ENCODE peak calls at places on chromosomes 3 and 15, in seven cellular contexts. One of them, this sample, is unnamed.

GRCh38 chr3:126205717-126206655 is 25.6 kb upstream of the ALDH1L1 start:
- DNase-seq in fibroblast of lung: no peak
- DNase-seq in mesendoderm: no peak
- DNase-seq in mucosa of descending colon: no peak
- DNase-seq in left lung: no peak
- DNase-seq in pancreas: no peak
- DNase-seq in MM.1S: no peak
- DNase-seq in this sample: no peak

GRCh38 chr3:191399918-191400317 is 61.0 kb upstream of the PYDC2 start:
- DNase-seq in MM.1S: no peak
- DNase-seq in fibroblast of lung: no peak
- DNase-seq in left lung: no peak
- DNase-seq in pancreas: no peak
- DNase-seq in mucosa of descending colon: no peak
- DNase-seq in mesendoderm: no peak
- DNase-seq in this sample: no peak

GRCh38 chr15:25435474-25436243 is 3.2 kb downstream of the UBE3A start:
- DNase-seq in left lung: no peak
- DNase-seq in mucosa of descending colon: no peak
- DNase-seq in MM.1S: no peak
- DNase-seq in mesendoderm: no peak
- DNase-seq in pancreas: no peak
- DNase-seq in fibroblast of lung: peak
- DNase-seq in this sample: no peak

GRCh38 chr15:48360841-48361240 is 29.6 kb downstream of the DUT start:
- DNase-seq in mucosa of descending colon: no peak
- DNase-seq in pancreas: no peak
- DNase-seq in left lung: no peak
- DNase-seq in fibroblast of lung: no peak
- DNase-seq in mesendoderm: peak
- DNase-seq in MM.1S: no peak
- DNase-seq in this sample: no peak

GRCh38 chr15:70947369-70948335 is 55.0 kb downstream of the LRRC49 start:
- DNase-seq in pancreas: no peak
- DNase-seq in mesendoderm: no peak
- DNase-seq in fibroblast of lung: no peak
- DNase-seq in MM.1S: no peak
- DNase-seq in left lung: no peak
- DNase-seq in mucosa of descending colon: no peak
- DNase-seq in this sample: no peak

GRCh38 chr3:82509106-82509842 is 747.8 kb upstream of the GBE1 start:
- DNase-seq in mesendoderm: no peak
- DNase-seq in fibroblast of lung: no peak
- DNase-seq in pancreas: no peak
- DNase-seq in mucosa of descending colon: no peak
- DNase-seq in left lung: no peak
- DNase-seq in MM.1S: no peak
- DNase-seq in this sample: no peak

GRCh38 chr3:5136619-5137429 is 14.7 kb downstream of the ARL8B start:
- DNase-seq in mesendoderm: peak
- DNase-seq in MM.1S: peak
- DNase-seq in left lung: no peak
- DNase-seq in fibroblast of lung: peak
- DNase-seq in pancreas: no peak
- DNase-seq in mucosa of descending colon: no peak
- DNase-seq in this sample: peak

GRCh38 chr15:32979710-32980109 is 214.8 kb downstream of the FMN1 start:
- DNase-seq in fibroblast of lung: peak
- DNase-seq in mesendoderm: no peak
- DNase-seq in mucosa of descending colon: no peak
- DNase-seq in pancreas: no peak
- DNase-seq in left lung: no peak
- DNase-seq in MM.1S: no peak
- DNase-seq in this sample: no peak

GRCh38 chr3:114557791-114558190 is 264.0 kb downstream of the TIGIT start:
- DNase-seq in mesendoderm: no peak
- DNase-seq in left lung: no peak
- DNase-seq in mucosa of descending colon: no peak
- DNase-seq in MM.1S: no peak
- DNase-seq in fibroblast of lung: peak
- DNase-seq in pancreas: no peak
- DNase-seq in this sample: no peak

GRCh38 chr3:23806322-23807160 is 786 bp downstream of the UBE2E1 start:
- DNase-seq in mesendoderm: no peak
- DNase-seq in pancreas: peak
- DNase-seq in MM.1S: no peak
- DNase-seq in fibroblast of lung: peak
- DNase-seq in mucosa of descending colon: peak
- DNase-seq in left lung: peak
- DNase-seq in this sample: no peak

GRCh38 chr15:67820992-67821783 is 4.1 kb upstream of the SKOR1 start:
- DNase-seq in mesendoderm: peak
- DNase-seq in mucosa of descending colon: peak
- DNase-seq in fibroblast of lung: peak
- DNase-seq in MM.1S: no peak
- DNase-seq in left lung: no peak
- DNase-seq in pancreas: no peak
- DNase-seq in this sample: no peak

GRCh38 chr3:64345351-64345750 is 120.1 kb upstream of the PRICKLE2 start:
- DNase-seq in pancreas: no peak
- DNase-seq in MM.1S: no peak
- DNase-seq in mesendoderm: no peak
- DNase-seq in left lung: no peak
- DNase-seq in mucosa of descending colon: no peak
- DNase-seq in fibroblast of lung: peak
- DNase-seq in this sample: no peak

GRCh38 chr15:76328962-76329361 is 7.6 kb upstream of the ISL2 start:
- DNase-seq in fibroblast of lung: no peak
- DNase-seq in pancreas: no peak
- DNase-seq in MM.1S: no peak
- DNase-seq in mucosa of descending colon: no peak
- DNase-seq in mesendoderm: no peak
- DNase-seq in left lung: no peak
- DNase-seq in this sample: no peak

GRCh38 chr3:89889386-89889785 is 782.0 kb downstream of the EPHA3 start:
- DNase-seq in fibroblast of lung: no peak
- DNase-seq in mucosa of descending colon: no peak
- DNase-seq in MM.1S: no peak
- DNase-seq in pancreas: no peak
- DNase-seq in left lung: no peak
- DNase-seq in mesendoderm: peak
- DNase-seq in this sample: no peak

GRCh38 chr15:45795487-45796069 is 160.7 kb downstream of the SQOR start:
- DNase-seq in mesendoderm: peak
- DNase-seq in MM.1S: peak
- DNase-seq in fibroblast of lung: peak
- DNase-seq in mucosa of descending colon: no peak
- DNase-seq in pancreas: peak
- DNase-seq in left lung: no peak
- DNase-seq in this sample: peak

GRCh38 chr3:69085543-69086132 is 901 bp downstream of the ARL6IP5 start:
- DNase-seq in mesendoderm: no peak
- DNase-seq in left lung: no peak
- DNase-seq in mucosa of descending colon: peak
- DNase-seq in fibroblast of lung: peak
- DNase-seq in pancreas: peak
- DNase-seq in MM.1S: peak
- DNase-seq in this sample: no peak

GRCh38 chr15:74259324-74259712 is 23.2 kb downstream of the CCDC33 start:
- DNase-seq in pancreas: no peak
- DNase-seq in mucosa of descending colon: no peak
- DNase-seq in left lung: no peak
- DNase-seq in mesendoderm: no peak
- DNase-seq in MM.1S: no peak
- DNase-seq in fibroblast of lung: no peak
- DNase-seq in this sample: no peak

GRCh38 chr3:38137615-38138346 is 680 bp upstream of the MYD88 start:
- DNase-seq in MM.1S: peak
- DNase-seq in left lung: peak
- DNase-seq in pancreas: no peak
- DNase-seq in fibroblast of lung: no peak
- DNase-seq in mucosa of descending colon: peak
- DNase-seq in mesendoderm: peak
- DNase-seq in this sample: no peak

GRCh38 chr15:75347222-75348033 is 589 bp downstream of the NEIL1 start:
- DNase-seq in MM.1S: peak
- DNase-seq in mesendoderm: peak
- DNase-seq in pancreas: peak
- DNase-seq in mucosa of descending colon: peak
- DNase-seq in left lung: peak
- DNase-seq in fibroblast of lung: peak
- DNase-seq in this sample: peak

GRCh38 chr15:81265256-81265943 is 58.5 kb downstream of the STARD5 start:
- DNase-seq in mesendoderm: no peak
- DNase-seq in left lung: no peak
- DNase-seq in MM.1S: peak
- DNase-seq in pancreas: no peak
- DNase-seq in mucosa of descending colon: no peak
- DNase-seq in fibroblast of lung: no peak
- DNase-seq in this sample: no peak

GRCh38 chr15:81263477-81263876 is 60.5 kb downstream of the STARD5 start:
- DNase-seq in pancreas: no peak
- DNase-seq in left lung: no peak
- DNase-seq in MM.1S: no peak
- DNase-seq in mucosa of descending colon: no peak
- DNase-seq in mesendoderm: no peak
- DNase-seq in fibroblast of lung: no peak
- DNase-seq in this sample: no peak

GRCh38 chr15:81265944-81266775 is 57.8 kb downstream of the STARD5 start:
- DNase-seq in left lung: peak
- DNase-seq in MM.1S: peak
- DNase-seq in mucosa of descending colon: peak
- DNase-seq in mesendoderm: peak
- DNase-seq in fibroblast of lung: peak
- DNase-seq in pancreas: peak
- DNase-seq in this sample: peak

GRCh38 chr15:81261172-81261808 is 62.7 kb downstream of the STARD5 start:
- DNase-seq in left lung: no peak
- DNase-seq in mucosa of descending colon: no peak
- DNase-seq in fibroblast of lung: no peak
- DNase-seq in pancreas: no peak
- DNase-seq in mesendoderm: no peak
- DNase-seq in MM.1S: no peak
- DNase-seq in this sample: no peak

DNA sequence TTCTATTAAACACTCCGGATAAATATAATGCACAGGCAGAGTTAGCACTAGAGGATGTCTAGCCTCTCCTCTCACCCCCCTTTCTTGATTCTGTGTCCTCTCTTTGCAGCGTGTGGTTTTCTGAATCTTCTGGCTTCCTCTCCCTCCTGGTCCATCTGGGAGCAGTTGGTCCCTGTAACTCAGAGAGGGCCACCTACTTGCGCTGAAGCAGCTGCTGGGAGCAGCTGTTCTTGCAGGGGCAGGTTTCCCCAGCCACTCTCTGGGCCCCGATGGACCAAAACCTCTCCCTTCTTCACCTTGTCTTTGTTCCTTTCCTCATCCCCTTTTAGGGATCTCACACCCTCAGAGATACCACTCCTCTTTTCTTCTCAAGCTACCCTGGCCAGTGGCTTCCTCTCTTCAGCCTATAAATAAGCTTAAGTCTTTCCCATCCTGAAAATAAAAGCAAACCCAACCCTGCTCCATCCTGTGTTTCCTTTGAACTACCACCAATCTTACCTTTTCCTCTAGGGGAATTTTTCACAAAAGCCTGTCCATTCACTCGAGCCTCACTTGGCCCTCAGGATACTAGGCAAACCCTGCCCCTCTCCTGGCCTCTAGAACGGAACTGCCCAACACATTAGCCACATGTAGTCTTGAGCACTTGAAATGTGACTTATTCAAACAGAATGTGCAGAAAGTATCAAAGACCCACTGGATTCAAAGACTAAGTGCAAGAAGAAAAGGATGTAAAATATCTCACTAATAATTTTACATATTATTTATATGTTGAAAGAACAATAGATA is 59.7 kb downstream of the STARD5 start:
- DNase-seq in left lung: no peak
- DNase-seq in MM.1S: no peak
- DNase-seq in mucosa of descending colon: no peak
- DNase-seq in mesendoderm: no peak
- DNase-seq in pancreas: no peak
- DNase-seq in fibroblast of lung: no peak
- DNase-seq in this sample: no peak
- H3K4me3 ChIP-seq in left lung: no peak
- H3K4me3 ChIP-seq in MM.1S: no peak
- H3K4me3 ChIP-seq in mucosa of descending colon: no peak
- H3K4me3 ChIP-seq in mesendoderm: no peak
- H3K4me3 ChIP-seq in pancreas: no peak
- H3K4me3 ChIP-seq in fibroblast of lung: no peak
- H3K4me3 ChIP-seq in this sample: no peak

DNA sequence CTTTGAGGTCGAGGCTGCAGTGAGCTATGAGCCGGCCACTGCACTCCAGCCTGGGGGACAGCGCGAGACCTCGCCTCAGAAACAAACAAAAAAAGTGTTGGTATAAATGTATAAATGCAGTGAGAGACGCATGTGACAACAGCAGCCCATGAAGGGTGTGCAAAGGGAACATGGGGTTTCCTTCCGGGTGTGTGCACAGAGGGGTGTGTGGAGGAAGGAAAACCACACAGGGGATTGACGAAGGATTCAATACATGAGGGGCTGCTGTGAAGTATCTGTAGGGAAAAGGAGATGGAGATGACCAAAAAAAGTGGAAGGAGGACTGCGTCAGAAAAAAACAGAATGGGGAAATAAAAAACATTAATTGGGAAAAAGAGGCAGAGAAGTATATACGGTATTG is 1.1 kb downstream of the MTFMT start:
- DNase-seq in fibroblast of lung: no peak
- DNase-seq in pancreas: no peak
- DNase-seq in MM.1S: no peak
- DNase-seq in mucosa of descending colon: no peak
- DNase-seq in left lung: no peak
- DNase-seq in mesendoderm: no peak
- DNase-seq in this sample: peak
- H3K4me3 ChIP-seq in fibroblast of lung: peak
- H3K4me3 ChIP-seq in pancreas: no peak
- H3K4me3 ChIP-seq in MM.1S: peak
- H3K4me3 ChIP-seq in mucosa of descending colon: no peak
- H3K4me3 ChIP-seq in left lung: peak
- H3K4me3 ChIP-seq in mesendoderm: no peak
- H3K4me3 ChIP-seq in this sample: peak

DNA sequence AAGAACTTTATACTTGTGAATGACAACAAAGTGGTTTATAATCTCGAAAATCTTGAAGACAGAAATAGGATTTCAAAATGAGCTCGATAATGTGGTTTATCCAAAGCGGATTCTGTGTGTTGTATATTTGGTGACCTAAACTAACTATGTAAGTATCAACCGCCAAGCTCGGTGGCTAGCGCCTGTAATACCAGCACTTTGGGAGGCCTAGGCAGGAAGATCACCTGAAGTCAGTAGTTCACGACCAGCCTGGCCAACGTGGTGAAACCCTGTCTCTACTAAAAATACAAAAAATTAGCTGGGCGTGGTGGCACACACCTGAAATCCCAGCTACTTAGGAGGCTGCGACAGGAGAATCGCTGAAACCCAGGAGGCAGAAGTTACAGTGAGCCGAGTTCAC is 2.2 kb downstream of the ATP13A3 start:
- DNase-seq in MM.1S: no peak
- DNase-seq in pancreas: no peak
- DNase-seq in fibroblast of lung: no peak
- DNase-seq in left lung: no peak
- DNase-seq in mucosa of descending colon: no peak
- DNase-seq in mesendoderm: no peak
- DNase-seq in this sample: no peak
- H3K4me3 ChIP-seq in MM.1S: no peak
- H3K4me3 ChIP-seq in pancreas: no peak
- H3K4me3 ChIP-seq in fibroblast of lung: peak
- H3K4me3 ChIP-seq in left lung: peak
- H3K4me3 ChIP-seq in mucosa of descending colon: no peak
- H3K4me3 ChIP-seq in mesendoderm: no peak
- H3K4me3 ChIP-seq in this sample: no peak

GRCh38 chr15:72319360-72319984 is 485 bp downstream of the CELF6 start:
- DNase-seq in MM.1S: peak
- DNase-seq in fibroblast of lung: peak
- DNase-seq in mucosa of descending colon: peak
- DNase-seq in mesendoderm: peak
- DNase-seq in left lung: peak
- DNase-seq in pancreas: peak
- DNase-seq in this sample: no peak
- H3K4me3 ChIP-seq in MM.1S: no peak
- H3K4me3 ChIP-seq in fibroblast of lung: no peak
- H3K4me3 ChIP-seq in mucosa of descending colon: no peak
- H3K4me3 ChIP-seq in mesendoderm: no peak
- H3K4me3 ChIP-seq in left lung: peak
- H3K4me3 ChIP-seq in pancreas: peak
- H3K4me3 ChIP-seq in this sample: no peak